ENCODE peak calls at places on chromosomes 12 and 14, in eight cellular contexts. Y is NB4; J is adrenal gland; F is non-pigmented ciliary epithelial cell; P is A172; M is activated CD4-positive, alpha-beta T cell treated with anti-CD3 and anti-CD28 coated beads for 48 hours; E is pancreas; D is mesendoderm. I is an unnamed sample.

GRCh38 chr12:65632131-65632855 is 192.0 kb upstream of the HMGA2 start:
- DNase-seq in Y (no peak), J (no peak), F (no peak), P (no peak), M (no peak), E (no peak), D (no peak), I (no peak)

GRCh38 chr12:57852620-57853509 is 6.3 kb upstream of the CTDSP2 start:
- DNase-seq in Y (no peak), J (no peak), F (no peak), P (no peak), M (no peak), E (no peak), D (peak), I (no peak)

GRCh38 chr14:89926709-89927108 is 27.8 kb downstream of the EFCAB11 start:
- DNase-seq in Y (no peak), J (no peak), F (no peak), P (no peak), M (no peak), E (no peak), D (no peak), I (no peak)

GRCh38 chr12:90065301-90065801 is 356.7 kb upstream of the ATP2B1 start:
- DNase-seq in Y (no peak), J (no peak), F (no peak), P (peak), M (no peak), E (no peak), D (no peak), I (no peak)

GRCh38 chr12:117342682-117343081 is 18.7 kb downstream of the NOS1 start:
- DNase-seq in Y (peak), J (no peak), F (no peak), P (peak), M (no peak), E (no peak), D (no peak), I (no peak)

GRCh38 chr14:55102141-55102547 is 26.9 kb upstream of the LGALS3 start:
- DNase-seq in Y (peak), J (peak), F (peak), P (peak), M (peak), E (peak), D (peak), I (peak)

GRCh38 chr12:77087427-77087826 is 22.1 kb upstream of the E2F7 start:
- DNase-seq in Y (no peak), J (no peak), F (peak), P (no peak), M (no peak), E (no peak), D (no peak), I (no peak)

GRCh38 chr14:104689620-104690265 is 325 bp downstream of the INF2 start:
- DNase-seq in Y (peak), J (no peak), F (no peak), P (no peak), M (peak), E (peak), D (no peak), I (no peak)

GRCh38 chr12:116525418-116526001 is 33.7 kb upstream of the MAP1LC3B2 start:
- DNase-seq in Y (no peak), J (peak), F (peak), P (peak), M (no peak), E (peak), D (peak), I (no peak)

GRCh38 chr12:127297327-127297726 is 969.6 kb upstream of the TMEM132C start:
- DNase-seq in Y (no peak), J (no peak), F (no peak), P (no peak), M (no peak), E (no peak), D (no peak), I (no peak)

GRCh38 chr12:1044697-1045096 is 53.7 kb downstream of the ERC1 start:
- DNase-seq in Y (no peak), J (no peak), F (no peak), P (peak), M (no peak), E (no peak), D (no peak), I (no peak)

GRCh38 chr12:41917827-41918445 is 226.7 kb downstream of the GXYLT1 start:
- DNase-seq in Y (no peak), J (no peak), F (no peak), P (peak), M (no peak), E (no peak), D (no peak), I (no peak)

GRCh38 chr14:31420013-31420318 is 384 bp downstream of the HEATR5A start:
- DNase-seq in Y (peak), J (peak), F (no peak), P (no peak), M (no peak), E (peak), D (no peak), I (no peak)

GRCh38 chr12:78674311-78675085 is 190.1 kb upstream of the SYT1 start:
- DNase-seq in Y (peak), J (no peak), F (no peak), P (peak), M (no peak), E (no peak), D (no peak), I (no peak)

GRCh38 chr12:68406134-68406576 is 74.0 kb upstream of the MDM1 start:
- DNase-seq in Y (peak), J (peak), F (no peak), P (peak), M (no peak), E (peak), D (peak), I (no peak)

GRCh38 chr12:106981781-106982180 is 5.2 kb downstream of the MTERF2 start:
- DNase-seq in Y (no peak), J (no peak), F (no peak), P (no peak), M (no peak), E (no peak), D (no peak), I (no peak)

GRCh38 chr14:104145826-104146642 is 7.6 kb downstream of the KIF26A start:
- DNase-seq in Y (no peak), J (no peak), F (no peak), P (no peak), M (no peak), E (peak), D (no peak), I (peak)

GRCh38 chr14:64955297-64955696 is 12.8 kb upstream of the GPX2 start:
- DNase-seq in Y (no peak), J (no peak), F (no peak), P (no peak), M (no peak), E (no peak), D (peak), I (peak)

GRCh38 chr14:102592969-102593840 is 756 bp downstream of the RCOR1 start:
- DNase-seq in Y (peak), J (peak), F (no peak), P (no peak), M (peak), E (peak), D (peak), I (peak)

GRCh38 chr12:29309320-29309902 is 71.6 kb downstream of the ERGIC2 start:
- DNase-seq in Y (peak), J (no peak), F (no peak), P (no peak), M (no peak), E (no peak), D (peak), I (no peak)

GRCh38 chr14:68346540-68347232 is 446.2 kb downstream of the ZFP36L1 start:
- DNase-seq in Y (no peak), J (no peak), F (no peak), P (no peak), M (no peak), E (no peak), D (no peak), I (no peak)

GRCh38 chr14:46574236-46574970 is 77.2 kb downstream of the RPL10L start:
- DNase-seq in Y (no peak), J (no peak), F (no peak), P (peak), M (no peak), E (no peak), D (no peak), I (no peak)

GRCh38 chr14:101586531-101587402 is 25.5 kb downstream of the DIO3 start:
- DNase-seq in Y (no peak), J (no peak), F (no peak), P (no peak), M (no peak), E (peak), D (no peak), I (no peak)

GRCh38 chr14:77303417-77304156 is 17.1 kb downstream of the POMT2 start:
- DNase-seq in Y (peak), J (peak), F (peak), P (peak), M (peak), E (no peak), D (peak), I (no peak)

GRCh38 chr14:44901696-44902095 is 60.1 kb downstream of the KLHL28 start:
- DNase-seq in Y (no peak), J (no peak), F (no peak), P (no peak), M (no peak), E (no peak), D (no peak), I (no peak)

GRCh38 chr14:93044116-93044515 is 71.6 kb downstream of the ITPK1 start:
- DNase-seq in Y (no peak), J (no peak), F (no peak), P (no peak), M (no peak), E (no peak), D (peak), I (no peak)

GRCh38 chr14:91918159-91918883 is 29.2 kb downstream of the FBLN5 start:
- DNase-seq in Y (no peak), J (peak), F (no peak), P (no peak), M (no peak), E (no peak), D (no peak), I (no peak)

GRCh38 chr12:79747274-79747673 is 56.5 kb upstream of the PAWR start:
- DNase-seq in Y (no peak), J (no peak), F (no peak), P (no peak), M (no peak), E (no peak), D (peak), I (no peak)

GRCh38 chr12:78187741-78188140 is 357.0 kb downstream of the NAV3 start:
- DNase-seq in Y (no peak), J (no peak), F (no peak), P (no peak), M (no peak), E (no peak), D (peak), I (no peak)